ENCODE peak calls at places on chromosomes 12 and 14, in eight cellular contexts. Q is IMR-90, N is endodermal cell, L is heart left ventricle, T is transverse colon, M is fibroblast of pulmonary artery, Y is cardiac fibroblast, E is RWPE1. G is an unnamed sample.

GRCh38 chr12:112381421-112381897 is 772 bp downstream of the HECTD4 start:
- DNase-seq in N (peak; percentile 83), E (peak; percentile 20), Y (no peak), M (no peak), L (no peak), T (peak; percentile 50), Q (no peak), G (peak; percentile 79)

GRCh38 chr14:23121401-23121800 is 2.3 kb upstream of the CEBPE start:
- DNase-seq in E (no peak), L (peak; percentile 69), Q (peak; percentile 57), M (peak; percentile 87), N (peak; percentile 69), Y (peak; percentile 94), T (peak; percentile 36), G (no peak)

GRCh38 chr14:96042218-96042930 is 3.2 kb downstream of the C14orf132 start:
- DNase-seq in N (no peak), M (peak; percentile 18), Q (peak; percentile 69), E (no peak), Y (peak; percentile 50), L (no peak), T (no peak), G (no peak)

GRCh38 chr12:130026608-130027176 is 122.9 kb upstream of the TMEM132D start:
- DNase-seq in Y (peak; percentile 2), T (peak; percentile 27), M (no peak), N (peak; percentile 92), Q (no peak), L (no peak), E (peak; percentile 34), G (peak; percentile 58)

GRCh38 chr12:39692258-39692853 is 72.8 kb upstream of the ABCD2 start:
- DNase-seq in N (no peak), E (no peak), Y (peak; percentile 24), M (peak; percentile 42), T (no peak), L (no peak), Q (no peak), G (no peak)

GRCh38 chr12:61750604-61751003 is 509.6 kb upstream of the USP15 start:
- DNase-seq in Q (no peak), Y (no peak), N (no peak), L (no peak), E (no peak), T (no peak), M (no peak), G (no peak)

GRCh38 chr14:104387385-104388010 is 192.1 kb upstream of the C14orf180 start:
- DNase-seq in N (peak; percentile 43), Y (no peak), Q (no peak), M (no peak), T (peak; percentile 4), E (no peak), L (peak; percentile 21), G (no peak)

GRCh38 chr14:99159341-99160340 is 112.4 kb downstream of the BCL11B start:
- DNase-seq in Y (no peak), Q (no peak), L (no peak), M (no peak), T (no peak), E (no peak), N (peak; percentile 51), G (no peak)

GRCh38 chr12:103583008-103583407 is 4.1 kb upstream of the STAB2 start:
- DNase-seq in N (peak; percentile 25), E (peak; percentile 37), Q (no peak), T (no peak), Y (no peak), L (no peak), M (no peak), G (no peak)

GRCh38 chr12:8692573-8692972 is 5.2 kb upstream of the RIMKLB start:
- DNase-seq in M (peak; percentile 83), T (peak; percentile 45), E (no peak), L (no peak), N (peak; percentile 88), Q (peak; percentile 71), Y (peak; percentile 79), G (no peak)

GRCh38 chr12:130398089-130398848 is 60.6 kb downstream of the PIWIL1 start:
- DNase-seq in Q (no peak), E (no peak), N (no peak), M (no peak), Y (no peak), L (no peak), T (no peak), G (no peak)

GRCh38 chr12:62827042-62827441 is 107.9 kb downstream of the PPM1H start:
- DNase-seq in M (no peak), Y (no peak), T (no peak), N (peak; percentile 76), E (no peak), Q (no peak), L (no peak), G (no peak)

GRCh38 chr14:85528080-85528881 is 1.7 kb upstream of the FLRT2 start:
- DNase-seq in Y (peak; percentile 96), N (peak; percentile 74), Q (peak; percentile 90), T (no peak), M (peak; percentile 95), E (peak; percentile 66), L (no peak), G (no peak)

GRCh38 chr14:69460093-69460701 is 24.3 kb upstream of the PLEKHD1 start:
- DNase-seq in Y (peak; percentile 92), Q (peak; percentile 95), M (peak; percentile 94), T (peak; percentile 71), N (peak; percentile 71), E (peak; percentile 81), L (peak; percentile 49), G (peak; percentile 68)

GRCh38 chr14:104614126-104614812 is 9.7 kb upstream of the TMEM179 start:
- DNase-seq in M (no peak), N (no peak), E (no peak), Y (no peak), L (no peak), T (no peak), Q (no peak), G (no peak)

GRCh38 chr12:84113666-84114065 is 798.9 kb downstream of the SLC6A15 start:
- DNase-seq in M (no peak), Q (peak; percentile 4), Y (no peak), N (no peak), L (no peak), T (no peak), E (no peak), G (no peak)
- TF ChIP-seq CTCF in M (no peak), Q (no peak), Y (no peak), N (no peak), L (no peak), T (no peak), E (no peak), G (no peak)

DNA sequence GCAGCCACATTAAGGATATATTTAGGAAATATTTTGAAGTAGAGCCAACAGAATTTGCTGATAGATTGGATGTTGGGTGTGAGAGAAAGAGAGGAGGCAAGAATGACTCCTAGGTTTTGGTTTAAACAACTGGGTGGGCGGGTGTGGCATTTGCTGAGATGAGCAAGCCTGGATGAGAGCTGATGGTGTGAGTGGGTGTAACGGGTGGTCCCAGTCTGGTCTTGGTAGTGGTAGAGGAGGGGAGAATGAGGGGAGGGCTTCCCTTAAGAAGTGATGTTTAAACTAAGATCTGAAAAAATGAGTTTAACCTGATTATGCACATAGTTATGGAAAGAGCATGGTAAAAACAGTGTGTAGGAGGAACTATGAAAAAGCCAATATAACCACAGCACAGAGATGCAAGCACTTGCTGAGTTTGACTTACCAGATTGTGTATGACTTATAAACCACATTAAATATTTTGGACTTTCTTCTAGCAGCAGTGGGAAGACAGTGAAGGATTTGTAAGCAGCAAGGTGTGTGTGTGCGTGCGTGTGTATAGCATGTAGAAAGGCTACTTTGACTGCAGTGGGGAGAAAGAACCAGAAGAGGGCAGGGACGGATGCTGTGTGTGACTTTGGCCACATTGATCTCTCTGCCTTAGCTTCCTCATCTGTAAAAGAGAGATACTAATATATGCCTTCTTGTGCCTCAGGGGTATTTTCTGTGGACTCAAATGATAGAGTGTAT is 139.7 kb downstream of the PRIMA1 start:
- DNase-seq in N (peak; percentile 79), Y (no peak), E (peak; percentile 34), L (no peak), T (no peak), M (no peak), Q (no peak), G (peak; percentile 40)
- TF ChIP-seq CTCF in N (peak; percentile 84), Y (no peak), E (peak; percentile 37), L (no peak), T (no peak), M (no peak), Q (no peak), G (peak; percentile 36)

GRCh38 chr12:57367121-57367520 is 63.7 kb downstream of the R3HDM2 start:
- DNase-seq in E (no peak), T (no peak), L (no peak), Q (peak; percentile 5), Y (no peak), N (no peak), M (no peak), G (no peak)

GRCh38 chr12:57369202-57369601 is 61.6 kb downstream of the R3HDM2 start:
- DNase-seq in M (no peak), N (no peak), E (no peak), L (no peak), Y (no peak), Q (no peak), T (no peak), G (no peak)

GRCh38 chr12:57370696-57371095 is 60.1 kb downstream of the R3HDM2 start:
- DNase-seq in Y (peak; percentile 14), N (no peak), L (no peak), E (no peak), M (peak; percentile 11), Q (peak; percentile 66), T (no peak), G (no peak)

GRCh38 chr12:57370084-57370483 is 60.8 kb downstream of the R3HDM2 start:
- DNase-seq in M (no peak), E (no peak), T (no peak), N (no peak), Y (no peak), L (no peak), Q (no peak), G (no peak)

GRCh38 chr12:57368349-57369095 is 62.3 kb downstream of the R3HDM2 start:
- DNase-seq in Q (peak; percentile 4), E (no peak), T (peak; percentile 16), L (no peak), M (peak; percentile 44), Y (peak; percentile 49), N (no peak), G (no peak)
- TF ChIP-seq CTCF in Q (peak; percentile 4), E (no peak), T (no peak), L (no peak), M (no peak), Y (no peak), N (peak; percentile 50), G (no peak)

GRCh38 chr12:26304273-26304672 is 108.9 kb downstream of the SSPN start:
- DNase-seq in E (no peak), Q (no peak), N (no peak), L (no peak), M (no peak), Y (no peak), T (no peak), G (no peak)

GRCh38 chr12:26309646-26310045 is 114.3 kb downstream of the SSPN start:
- DNase-seq in N (no peak), T (no peak), M (no peak), Q (no peak), E (no peak), L (no peak), Y (no peak), G (no peak)
- TF ChIP-seq CTCF in N (peak; percentile 10), T (peak; percentile 20), M (no peak), Q (no peak), E (no peak), L (no peak), Y (no peak), G (no peak)

GRCh38 chr12:110888256-110888991 is 32.0 kb downstream of the MYL2 start:
- DNase-seq in E (no peak), Q (no peak), M (no peak), Y (no peak), T (no peak), L (no peak), N (no peak), G (no peak)
- TF ChIP-seq CTCF in E (peak; percentile 51), Q (no peak), M (no peak), Y (no peak), T (no peak), L (no peak), N (no peak), G (no peak)

GRCh38 chr14:24324024-24324423 is 10.8 kb downstream of the ADCY4 start:
- DNase-seq in E (no peak), L (no peak), N (no peak), M (no peak), T (no peak), Y (no peak), Q (no peak), G (no peak)
- TF ChIP-seq CTCF in E (no peak), L (no peak), N (no peak), M (no peak), T (no peak), Y (no peak), Q (no peak), G (no peak)